ENCODE peak calls at places on chromosomes 5 and 9, in eight cellular contexts. L is PC-3, N is OCI-LY7, P is GM23338, Y is HCT116, R is neural progenitor cell, G is GM23248, Q is MM.1S. Z is an unnamed sample.

GRCh38 chr9:16348531-16348930 is 521.9 kb downstream of the BNC2 start:
- DNase-seq in L (no peak), R (no peak), G (no peak), N (no peak), P (no peak), Y (no peak), Q (no peak), Z (no peak)

GRCh38 chr5:159712672-159713071 is 203.6 kb upstream of the ADRA1B start:
- DNase-seq in Q (no peak), N (no peak), P (no peak), R (no peak), L (no peak), G (no peak), Y (no peak), Z (no peak)

GRCh38 chr9:130870491-130871381 is 25.9 kb downstream of the QRFP start:
- DNase-seq in Q (no peak), N (peak), Y (no peak), R (no peak), G (no peak), L (no peak), P (no peak), Z (no peak)

GRCh38 chr5:27963050-27963783 is 924.8 kb upstream of the CDH9 start:
- DNase-seq in R (no peak), Q (no peak), N (no peak), L (no peak), P (no peak), Y (no peak), G (no peak), Z (no peak)

GRCh38 chr5:180494510-180495181 is 467 bp downstream of the CNOT6 start:
- DNase-seq in P (peak), G (peak), N (peak), L (no peak), Q (peak), Y (no peak), R (peak), Z (peak)

GRCh38 chr5:150402901-150403342 is 9.8 kb downstream of the CD74 start:
- DNase-seq in L (no peak), R (no peak), Y (no peak), Q (no peak), G (no peak), P (no peak), N (no peak), Z (no peak)

GRCh38 chr9:110155744-110156143 is 52.2 kb downstream of the C9orf152 start:
- DNase-seq in P (no peak), G (no peak), L (no peak), N (no peak), Q (no peak), Y (no peak), R (no peak), Z (no peak)

GRCh38 chr5:44997506-44997905 is 188.8 kb downstream of the MRPS30 start:
- DNase-seq in N (no peak), Q (peak), G (no peak), L (peak), R (no peak), Y (no peak), P (no peak), Z (no peak)

GRCh38 chr9:75852746-75853145 is 37.7 kb upstream of the PCSK5 start:
- DNase-seq in R (no peak), Q (no peak), P (no peak), N (no peak), Y (no peak), G (no peak), L (no peak), Z (no peak)

GRCh38 chr5:80103375-80103774 is 68.2 kb downstream of the THBS4 start:
- DNase-seq in R (no peak), Q (no peak), P (no peak), N (no peak), G (no peak), L (no peak), Y (no peak), Z (no peak)

GRCh38 chr9:78769684-78770083 is 472.8 kb downstream of the PSAT1 start:
- DNase-seq in P (no peak), G (peak), R (no peak), L (no peak), Q (no peak), N (no peak), Y (no peak), Z (no peak)

GRCh38 chr9:68704804-68705635 is at the start of gene PIP5K1B:
- DNase-seq in P (peak), Y (no peak), Q (peak), R (peak), N (peak), G (peak), L (peak), Z (peak)

GRCh38 chr5:94751456-94751855 is 133.0 kb downstream of the SLF1 start:
- DNase-seq in G (no peak), Q (no peak), Y (no peak), N (no peak), P (peak), L (no peak), R (peak), Z (no peak)

GRCh38 chr9:134395727-134396257 is 69.5 kb downstream of the RXRA start:
- DNase-seq in R (no peak), Y (no peak), P (no peak), G (no peak), L (no peak), Q (no peak), N (no peak), Z (no peak)

GRCh38 chr9:4548796-4549725 is 58.8 kb downstream of the SLC1A1 start:
- DNase-seq in Y (no peak), P (peak), G (peak), R (peak), Q (no peak), N (peak), L (peak), Z (peak)

GRCh38 chr9:120715331-120715924 is 1.2 kb upstream of the MEGF9 start:
- DNase-seq in Y (no peak), N (no peak), Q (no peak), R (peak), G (peak), P (peak), L (no peak), Z (peak)

GRCh38 chr5:176652136-176652535 is 4.9 kb downstream of the TSPAN17 start:
- DNase-seq in R (peak), G (peak), P (peak), N (no peak), Y (no peak), L (no peak), Q (no peak), Z (no peak)

GRCh38 chr9:35698231-35698630 is 8.5 kb upstream of the TPM2 start:
- DNase-seq in N (no peak), Y (no peak), L (no peak), G (no peak), Q (no peak), P (no peak), R (no peak), Z (no peak)

GRCh38 chr9:36316629-36317317 is 58.5 kb upstream of the GNE start:
- DNase-seq in P (no peak), G (no peak), R (no peak), Y (no peak), L (no peak), N (no peak), Q (no peak), Z (no peak)

GRCh38 chr5:152124413-152125082 is 199.9 kb upstream of the GLRA1 start:
- DNase-seq in N (no peak), Q (no peak), Y (no peak), L (no peak), P (peak), G (no peak), R (peak), Z (no peak)

GRCh38 chr5:152125806-152126205 is 201.2 kb upstream of the GLRA1 start:
- DNase-seq in Q (no peak), Y (no peak), R (no peak), L (no peak), P (no peak), N (no peak), G (no peak), Z (no peak)
- TF ChIP-seq EZH2phosphoT487 in Q (no peak), Y (no peak), R (no peak), L (no peak), P (no peak), N (no peak), G (no peak), Z (no peak)

DNA sequence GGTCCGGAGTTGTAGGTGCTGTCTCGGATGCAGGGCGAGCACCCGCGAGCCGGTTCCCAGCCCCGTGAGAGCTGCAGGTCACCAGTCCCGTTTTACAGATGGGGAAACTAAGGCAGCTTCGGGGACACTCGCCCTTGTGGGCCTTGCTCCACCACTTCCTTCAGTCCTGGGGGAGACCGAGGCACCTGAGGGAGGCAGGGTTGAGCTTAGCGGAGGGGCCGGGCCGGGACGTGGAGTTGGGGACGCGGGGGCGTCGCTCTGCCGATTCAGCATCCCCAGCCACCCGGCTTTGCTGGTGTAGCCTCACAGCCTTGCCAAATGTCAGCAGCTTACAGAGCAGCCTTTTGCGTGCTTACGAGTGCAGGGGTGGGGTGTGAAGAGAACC is 530 bp downstream of the BBLN start:
- DNase-seq in R (peak), Y (no peak), L (no peak), G (peak), N (peak), P (peak), Q (peak), Z (peak)
- H3K4me3 ChIP-seq in R (peak), Y (peak), L (peak), G (peak), N (peak), P (peak), Q (peak), Z (peak)

GRCh38 chr5:138626333-138626944 is 51.2 kb upstream of the HSPA9 start:
- DNase-seq in N (no peak), R (no peak), P (no peak), G (peak), Y (no peak), Q (no peak), L (no peak), Z (no peak)

GRCh38 chr5:138622051-138622450 is 46.9 kb upstream of the HSPA9 start:
- DNase-seq in L (no peak), Y (no peak), P (peak), R (no peak), Q (no peak), N (no peak), G (no peak), Z (no peak)

GRCh38 chr5:138620661-138621224 is 45.5 kb upstream of the HSPA9 start:
- DNase-seq in L (no peak), P (no peak), N (no peak), Y (no peak), Q (no peak), G (no peak), R (no peak), Z (no peak)

GRCh38 chr5:138623053-138623452 is 47.9 kb upstream of the HSPA9 start:
- DNase-seq in L (no peak), Q (no peak), Y (no peak), N (no peak), G (peak), P (no peak), R (no peak), Z (no peak)
- H3K4me2 ChIP-seq in L (no peak), Q (no peak), Y (no peak), N (no peak), G (peak), P (no peak), R (no peak), Z (no peak)

GRCh38 chr5:77812926-77813589 is 36.9 kb upstream of the TBCA start:
- DNase-seq in Y (no peak), R (no peak), L (no peak), G (no peak), P (no peak), Q (no peak), N (no peak), Z (peak)
- TF ChIP-seq EZH2phosphoT487 in Y (no peak), R (no peak), L (no peak), G (no peak), P (no peak), Q (no peak), N (no peak), Z (no peak)

DNA sequence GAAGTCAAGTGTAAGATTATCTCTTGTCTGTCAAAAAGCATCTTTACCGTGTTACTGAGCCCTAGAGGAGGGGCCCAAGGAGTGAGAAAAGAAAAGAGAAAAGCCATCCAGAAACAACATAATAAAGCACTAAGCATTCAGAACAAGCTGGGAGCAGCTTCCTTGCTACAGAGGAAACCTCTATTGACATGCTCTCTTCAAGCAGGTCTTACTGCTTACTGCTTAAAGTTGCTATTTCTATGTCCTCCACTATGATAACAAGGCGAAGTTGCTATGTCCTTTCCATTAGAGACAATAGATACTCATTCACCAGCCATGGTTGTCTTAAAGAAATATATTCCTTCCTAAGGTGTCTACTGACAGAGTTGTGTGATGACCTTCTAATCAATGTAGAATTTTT is 297.3 kb downstream of the CETN3 start:
- DNase-seq in G (no peak), P (peak), L (no peak), Y (no peak), Q (no peak), R (no peak), N (no peak), Z (no peak)
- H3K4me3 ChIP-seq in G (no peak), P (no peak), L (no peak), Y (no peak), Q (no peak), R (no peak), N (no peak), Z (no peak)

DNA sequence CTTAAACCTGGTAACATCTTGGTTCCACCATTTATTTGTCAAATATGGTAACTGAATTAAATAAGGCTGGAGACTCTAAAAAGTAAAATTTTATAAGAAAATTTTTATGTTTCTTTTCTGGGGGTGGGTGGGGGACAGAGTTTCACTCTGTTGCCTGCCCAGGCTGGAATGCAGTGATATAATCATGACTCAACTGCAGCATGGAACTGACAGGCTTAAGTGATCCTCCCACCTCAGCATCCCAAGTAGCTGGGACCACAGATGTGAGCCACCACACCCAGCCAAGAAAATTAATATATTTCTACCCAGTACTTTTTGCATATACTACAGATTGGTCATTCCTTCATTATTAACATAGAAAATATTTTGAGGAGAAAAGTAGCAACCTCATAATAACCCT is 216.9 kb downstream of the DEPDC1B start:
- DNase-seq in L (peak), G (no peak), P (no peak), N (no peak), R (no peak), Q (no peak), Y (no peak), Z (no peak)
- H3K4me2 ChIP-seq in L (no peak), G (no peak), P (no peak), N (no peak), R (no peak), Q (no peak), Y (no peak), Z (no peak)